ENCODE peak calls at places on chromosomes 4 and X, in four cellular contexts. Z is right lobe of liver, K is lower lobe of right lung, C is esophagus squamous epithelium. B is an unnamed sample. For H3K4me1, the result is how much of the 10 kb centered on the place peaks cover.

GRCh38 chrX:54452920-54453319 is 12.7 kb downstream of the TSR2 start:
- DNase-seq in C (no peak), Z (no peak), K (no peak), B (no peak)

GRCh38 chrX:40012039-40012799 is 85.5 kb downstream of the BCOR start:
- DNase-seq in Z (no peak), K (no peak), C (no peak), B (no peak)

GRCh38 chr4:183164963-183165362 is 65.9 kb downstream of the WWC2 start:
- DNase-seq in Z (no peak), C (no peak), K (no peak), B (no peak)

GRCh38 chr4:127686656-127687055 is 43.5 kb upstream of the SLC25A31 start:
- DNase-seq in K (no peak), Z (no peak), C (no peak), B (no peak)

GRCh38 chr4:75477201-75477600 is 37.0 kb downstream of the RCHY1 start:
- DNase-seq in Z (no peak), C (no peak), K (no peak), B (no peak)

GRCh38 chr4:98631506-98631905 is 26.9 kb downstream of the TSPAN5 start:
- DNase-seq in K (no peak), C (no peak), Z (no peak), B (no peak)

GRCh38 chrX:23803931-23804381 is 21.0 kb downstream of the SAT1 start:
- DNase-seq in Z (no peak), C (no peak), K (peak), B (no peak)

GRCh38 chr4:103994059-103994458 is 274.3 kb upstream of the TACR3 start:
- DNase-seq in Z (no peak), K (no peak), C (no peak), B (no peak)

GRCh38 chr4:62232755-62233280 is 1032.7 kb downstream of the ADGRL3 start:
- DNase-seq in K (no peak), C (no peak), Z (no peak), B (no peak)

GRCh38 chr4:72666910-72667309 is 97.9 kb upstream of the ADAMTS3 start:
- DNase-seq in K (no peak), C (no peak), Z (no peak), B (no peak)

GRCh38 chr4:184506527-184507121 is 32.3 kb upstream of the IRF2 start:
- DNase-seq in C (peak), K (no peak), Z (no peak), B (no peak)

GRCh38 chr4:5865896-5866599 is 26.8 kb downstream of the CRMP1 start:
- DNase-seq in Z (no peak), K (no peak), C (no peak), B (no peak)

GRCh38 chr4:148747721-148748268 is 305.6 kb upstream of the NR3C2 start:
- DNase-seq in Z (no peak), K (no peak), C (no peak), B (no peak)

DNA sequence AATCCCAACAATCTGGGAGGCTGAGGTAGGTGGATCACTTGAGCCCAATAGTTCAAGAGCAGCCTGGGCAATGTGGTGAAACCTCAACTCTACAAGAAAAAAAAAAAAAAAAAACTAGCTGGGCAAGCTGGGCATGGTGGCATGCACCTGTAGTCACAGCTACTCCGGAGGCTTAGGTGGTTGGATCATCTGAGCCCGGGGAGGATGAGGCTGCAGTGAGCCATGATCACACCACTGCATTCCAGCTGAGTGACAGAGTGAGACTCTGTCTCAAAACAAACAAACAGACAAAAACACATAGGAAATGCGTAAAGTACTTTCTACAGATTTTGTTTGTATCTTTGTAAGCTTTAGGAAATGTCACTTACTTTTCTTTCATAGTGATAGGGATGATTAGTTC is 307.2 kb upstream of the NR3C2 start:
- DNase-seq in K (no peak), C (no peak), Z (no peak), B (no peak)
- TF ChIP-seq CTCF in K (no peak), C (no peak), Z (no peak), B (no peak)

GRCh38 chr4:15653430-15653829 is 1.7 kb downstream of the FBXL5 start:
- DNase-seq in K (no peak), Z (no peak), C (no peak), B (no peak)
- H3K4me1 ChIP-seq in K (half or more), Z (under half), C (half or more), B (under half)

GRCh38 chr4:24544208-24544607 is 40.1 kb downstream of the DHX15 start:
- DNase-seq in K (no peak), Z (no peak), C (no peak), B (no peak)
- H3K27ac ChIP-seq in K (no peak), Z (no peak), C (no peak), B (no peak)

GRCh38 chrX:129318375-129318774 is 204.9 kb downstream of the SMARCA1 start:
- DNase-seq in C (no peak), K (no peak), Z (no peak), B (no peak)
- TF ChIP-seq CTCF in C (no peak), K (no peak), Z (peak), B (no peak)

GRCh38 chr4:143356493-143356892 is 19.8 kb downstream of the GAB1 start:
- DNase-seq in K (no peak), C (no peak), Z (no peak), B (no peak)

GRCh38 chr4:143355540-143356217 is 19.0 kb downstream of the GAB1 start:
- DNase-seq in C (no peak), Z (no peak), K (no peak), B (no peak)

GRCh38 chr4:143358419-143358818 is 21.7 kb downstream of the GAB1 start:
- DNase-seq in C (no peak), K (no peak), Z (no peak), B (no peak)

GRCh38 chr4:143358923-143359694 is 22.4 kb downstream of the GAB1 start:
- DNase-seq in K (peak), C (no peak), Z (no peak), B (no peak)

GRCh38 chr4:143357161-143357845 is 20.6 kb downstream of the GAB1 start:
- DNase-seq in C (no peak), K (no peak), Z (no peak), B (no peak)
- H3K4me1 ChIP-seq in C (half or more), K (half or more), Z (under half), B (half or more)

DNA sequence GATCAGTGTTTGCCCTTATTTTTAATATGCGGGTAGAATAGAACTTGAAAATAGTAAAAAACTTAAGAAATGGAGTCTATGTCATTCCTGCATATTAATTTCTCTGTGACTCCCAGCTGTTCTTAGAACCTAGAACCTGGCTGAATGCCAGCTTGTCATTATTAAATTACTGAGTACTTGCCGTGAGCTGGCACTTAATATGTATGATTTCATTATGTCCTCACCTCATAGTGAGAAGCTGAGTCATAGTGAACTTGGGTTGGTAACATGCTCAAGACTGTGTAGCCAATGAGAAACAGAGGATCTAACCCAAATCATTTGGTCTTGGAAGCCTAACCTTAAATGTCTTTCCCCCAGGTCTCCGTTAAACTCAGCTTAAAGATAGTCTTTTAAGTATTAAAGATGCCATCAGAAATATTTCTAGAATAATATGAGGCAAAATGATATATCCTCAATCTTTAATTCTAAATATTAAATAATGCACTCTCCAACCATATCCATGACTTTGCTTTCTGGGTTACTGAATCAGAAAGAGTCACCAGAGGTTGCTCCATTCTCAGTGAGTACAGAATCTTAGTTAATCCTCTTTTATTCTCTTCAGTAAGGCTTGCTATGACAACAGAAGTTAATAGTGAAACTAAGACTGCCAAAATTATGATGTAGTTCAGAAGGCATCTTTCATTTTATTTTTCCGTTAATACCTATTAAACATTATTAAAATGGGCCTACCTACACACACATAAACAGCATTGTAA is 58.6 kb upstream of the TLL1 start:
- DNase-seq in K (no peak), C (no peak), Z (no peak), B (no peak)
- H3K27ac ChIP-seq in K (no peak), C (peak), Z (no peak), B (no peak)